ENCODE peak calls at places on chromosomes 16 and 17, in six cellular contexts. U, Y, D, R, M and O are unnamed samples.

GRCh38 chr16:30368122-30368791 is 2.0 kb downstream of the TBC1D10B start:
- DNase-seq in U (no peak), Y (no peak), D (no peak), R (peak; percentile 45), M (no peak), O (peak; percentile 39)

GRCh38 chr16:84925092-84925772 is 86.1 kb downstream of the ZDHHC7 start:
- DNase-seq in U (no peak), Y (peak; percentile 85), D (no peak), R (no peak), M (peak; percentile 35), O (peak; percentile 53)

GRCh38 chr16:5022521-5022920 is 11.2 kb downstream of the NAGPA start:
- DNase-seq in U (no peak), Y (no peak), D (no peak), R (no peak), M (no peak), O (peak; percentile 24)

GRCh38 chr17:48025904-48026502 is 11.6 kb downstream of the COPZ2 start:
- DNase-seq in U (no peak), Y (no peak), D (no peak), R (no peak), M (no peak), O (peak; percentile 96)

GRCh38 chr17:57572062-57572461 is 173.0 kb downstream of the CCDC182 start:
- DNase-seq in U (no peak), Y (no peak), D (no peak), R (no peak), M (no peak), O (no peak)

GRCh38 chr17:59668816-59669215 is 38.4 kb downstream of the PTRH2 start:
- DNase-seq in U (peak; percentile 74), Y (no peak), D (no peak), R (peak; percentile 98), M (peak; percentile 49), O (no peak)

GRCh38 chr16:1045363-1046270 is 26.9 kb upstream of the SSTR5 start:
- DNase-seq in U (no peak), Y (no peak), D (no peak), R (no peak), M (no peak), O (no peak)

GRCh38 chr16:6481894-6482293 is 850.8 kb upstream of the RBFOX1 start:
- DNase-seq in U (no peak), Y (no peak), D (no peak), R (no peak), M (no peak), O (no peak)

GRCh38 chr16:46976550-46976949 is 3.1 kb upstream of the DNAJA2 start:
- DNase-seq in U (no peak), Y (no peak), D (no peak), R (no peak), M (no peak), O (peak; percentile 60)

GRCh38 chr17:68437979-68438877 is 19.1 kb downstream of the WIPI1 start:
- DNase-seq in U (no peak), Y (peak; percentile 28), D (no peak), R (peak; percentile 5), M (no peak), O (no peak)

GRCh38 chr17:9062399-9062902 is 41.1 kb downstream of the NTN1 start:
- DNase-seq in U (no peak), Y (no peak), D (no peak), R (no peak), M (no peak), O (no peak)

GRCh38 chr16:13956635-13957196 is 36.8 kb downstream of the ERCC4 start:
- DNase-seq in U (no peak), Y (no peak), D (peak; percentile 60), R (no peak), M (no peak), O (no peak)

GRCh38 chr17:3761061-3761917 is 37.6 kb downstream of the HASPIN start:
- DNase-seq in U (no peak), Y (no peak), D (no peak), R (no peak), M (no peak), O (no peak)

GRCh38 chr16:65679785-65680184 is 557.9 kb upstream of the CDH11 start:
- DNase-seq in U (no peak), Y (no peak), D (no peak), R (no peak), M (no peak), O (no peak)

GRCh38 chr16:76222087-76222486 is 55.1 kb upstream of the CNTNAP4 start:
- DNase-seq in U (no peak), Y (no peak), D (no peak), R (no peak), M (no peak), O (no peak)

GRCh38 chr16:85162478-85163277 is 50.4 kb upstream of the CIBAR2 start:
- DNase-seq in U (no peak), Y (no peak), D (no peak), R (peak; percentile 87), M (no peak), O (no peak)

GRCh38 chr16:12793120-12793889 is 10.4 kb downstream of the CPPED1 start:
- DNase-seq in U (no peak), Y (peak; percentile 62), D (no peak), R (no peak), M (no peak), O (no peak)

GRCh38 chr17:28744802-28745051 is 916 bp downstream of the TRAF4 start:
- DNase-seq in U (no peak), Y (peak; percentile 20), D (no peak), R (no peak), M (no peak), O (no peak)

GRCh38 chr17:28741358-28742349 is 2.2 kb upstream of the TRAF4 start:
- DNase-seq in U (no peak), Y (peak; percentile 20), D (no peak), R (no peak), M (no peak), O (no peak)

GRCh38 chr17:28745052-28745776 is 1.4 kb downstream of the TRAF4 start:
- DNase-seq in U (no peak), Y (peak; percentile 41), D (no peak), R (peak; percentile 51), M (no peak), O (no peak)

GRCh38 chr17:28744104-28744801 is 442 bp downstream of the TRAF4 start:
- DNase-seq in U (no peak), Y (peak; percentile 87), D (no peak), R (peak; percentile 44), M (no peak), O (peak; percentile 53)

DNA sequence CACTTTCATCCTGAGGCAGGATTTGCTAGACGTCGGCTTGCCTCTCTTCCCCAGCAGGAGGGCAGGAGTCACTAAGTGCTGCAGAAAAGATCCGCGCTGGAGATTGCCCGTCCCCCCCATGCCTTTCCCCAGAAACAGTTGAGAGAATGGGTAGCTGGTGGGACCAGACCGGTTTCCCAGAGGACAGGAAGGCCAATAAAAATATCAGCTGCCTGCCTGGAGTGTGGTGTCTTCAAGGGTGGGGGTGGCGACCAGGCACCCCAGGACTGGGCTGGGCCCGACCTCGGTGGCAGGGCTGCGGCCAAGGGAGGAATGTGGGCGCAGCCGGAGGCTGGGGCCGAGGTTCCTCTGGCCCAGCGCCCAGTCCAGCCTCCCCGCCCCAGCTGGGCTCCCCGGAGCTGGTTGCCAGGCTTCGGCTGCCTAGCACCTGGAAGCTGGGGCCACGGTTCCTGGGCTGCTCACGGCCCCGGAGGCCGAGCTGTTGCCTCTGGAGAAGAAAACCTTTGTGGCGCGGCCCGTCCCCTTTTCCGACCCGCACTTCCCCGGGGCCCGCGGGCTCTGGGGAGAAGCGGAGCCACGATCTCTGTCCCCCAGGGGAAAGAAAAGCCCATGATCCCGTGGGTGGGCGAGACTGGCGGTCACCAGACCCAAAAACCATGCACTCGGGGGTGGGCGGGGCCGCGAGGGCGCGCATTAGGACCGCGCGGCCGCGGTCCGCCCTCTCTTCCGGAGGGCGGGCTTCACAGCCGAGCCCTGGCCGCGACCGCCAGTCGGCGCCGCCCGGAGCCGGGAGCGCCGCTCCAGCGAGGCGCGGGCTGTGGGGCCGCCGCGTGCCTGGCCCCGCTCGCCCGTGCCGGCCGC is at the start of gene TRAF4:
- DNase-seq in U (no peak), Y (peak; percentile 90), D (no peak), R (peak; percentile 92), M (peak; percentile 79), O (peak; percentile 94)
- TF ChIP-seq CTCF in U (no peak), Y (no peak), D (no peak), R (no peak), M (peak; percentile 1), O (peak; percentile 3)

GRCh38 chr16:77434365-77435239 is at the start of gene ADAMTS18:
- DNase-seq in U (no peak), Y (no peak), D (no peak), R (no peak), M (no peak), O (no peak)
- TF ChIP-seq EZH2 in U (peak; percentile 39), Y (no peak), D (no peak), R (no peak), M (no peak), O (no peak)

DNA sequence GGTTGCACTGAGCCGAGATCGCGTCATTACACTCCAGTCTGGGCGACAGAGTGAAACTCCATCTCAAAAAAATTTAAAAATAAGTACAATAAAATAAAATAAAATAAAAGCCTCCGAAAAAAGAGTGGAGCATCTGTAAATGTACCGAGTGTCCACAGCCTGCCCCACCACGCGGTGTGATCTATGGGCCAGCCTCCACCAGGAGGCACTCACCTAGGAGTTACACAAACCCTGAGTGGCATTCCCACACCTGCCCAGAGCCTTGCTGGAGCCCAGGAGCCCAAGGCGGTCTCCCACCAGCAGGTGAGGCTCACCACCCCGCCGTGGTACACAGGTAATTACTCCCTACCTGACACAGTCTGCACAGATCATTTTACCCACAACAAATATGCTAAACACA is 183.2 kb downstream of the ZNF423 start:
- DNase-seq in U (no peak), Y (no peak), D (no peak), R (no peak), M (no peak), O (no peak)
- TF ChIP-seq CTCF in U (no peak), Y (no peak), D (no peak), R (no peak), M (peak; percentile 23), O (no peak)

GRCh38 chr17:77958716-77959215 is 263 bp downstream of the TNRC6C start:
- DNase-seq in U (no peak), Y (no peak), D (no peak), R (no peak), M (no peak), O (no peak)

GRCh38 chr17:77957215-77957868 is 1.2 kb upstream of the TNRC6C start:
- DNase-seq in U (no peak), Y (no peak), D (peak; percentile 12), R (peak; percentile 27), M (no peak), O (no peak)

GRCh38 chr17:77957869-77958715 is at the start of gene TNRC6C:
- DNase-seq in U (peak; percentile 90), Y (peak; percentile 99), D (peak; percentile 87), R (peak; percentile 99), M (peak; percentile 98), O (peak; percentile 76)

GRCh38 chr17:77959926-77960521 is 1.5 kb downstream of the TNRC6C start:
- DNase-seq in U (no peak), Y (no peak), D (no peak), R (peak; percentile 65), M (no peak), O (no peak)

DNA sequence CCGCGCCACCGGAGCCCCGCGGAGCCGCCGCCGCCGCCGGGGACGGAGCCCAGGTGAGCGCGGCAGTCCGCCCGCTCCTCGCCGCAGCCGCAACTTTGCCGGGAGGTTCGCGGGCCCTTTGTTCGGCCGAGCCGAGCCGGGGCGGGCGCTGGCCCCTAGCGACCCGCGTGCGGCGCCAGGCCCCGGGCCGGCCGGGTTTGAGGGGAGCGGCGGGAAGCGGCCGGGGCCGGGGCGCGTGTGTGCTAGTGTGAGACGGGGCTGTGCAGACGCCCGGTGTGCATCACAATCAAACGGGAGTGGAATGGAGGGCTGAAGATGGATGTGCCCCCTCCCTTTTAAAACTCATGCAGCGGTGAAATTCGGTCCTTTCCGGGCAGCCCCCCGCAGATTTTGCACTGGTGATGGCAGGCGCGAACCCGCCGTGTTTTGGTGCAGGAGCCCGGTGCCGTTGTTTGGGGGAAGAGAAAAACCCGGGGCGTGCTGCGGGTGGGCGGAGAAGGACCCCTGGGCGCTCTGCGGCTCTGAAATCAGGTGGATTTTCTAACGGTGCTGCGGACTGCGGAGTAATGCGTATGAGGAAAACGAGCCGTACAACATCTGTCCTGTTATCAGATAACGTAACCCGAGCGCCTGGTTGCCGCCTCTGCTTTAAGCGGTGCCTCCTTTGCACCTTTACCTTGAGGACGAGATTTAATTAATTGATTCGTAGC is 868 bp downstream of the TNRC6C start:
- DNase-seq in U (no peak), Y (peak; percentile 20), D (no peak), R (peak; percentile 14), M (no peak), O (no peak)
- TF ChIP-seq EZH2 in U (peak; percentile 85), Y (no peak), D (no peak), R (no peak), M (no peak), O (no peak)